ENCODE peak calls at places on chromosome 19, in nine cellular contexts. Y is activated CD4-positive, alpha-beta T cell treated with anti-CD3 and anti-CD28 coated beads for 24 hours; A is stimulated activated CD8-positive, alpha-beta memory T cell treated with anti-CD3 and anti-CD28 coated beads, Interleukin-7, amount 100 ng/mL, for 1 hour; X is substantia nigra; N is NCI-H1092; W is HEK293T; D is GM04504; G is cardiac septum; O is NCI-H774. H is an unnamed sample.

GRCh38 chr19:10289836-10290438 is at the start of gene ICAM5:
- DNase-seq in X (no peak), O (no peak), D (no peak), A (no peak), G (no peak), W (peak; percentile 44), Y (no peak), N (no peak), H (no peak)

GRCh38 chr19:35843676-35844481 is 8.4 kb downstream of the NPHS1 start:
- DNase-seq in N (no peak), O (peak; percentile 60), X (no peak), W (peak; percentile 62), Y (no peak), A (no peak), D (no peak), G (no peak), H (no peak)

GRCh38 chr19:55493650-55494171 is 5.5 kb downstream of the SSC5D start:
- DNase-seq in A (no peak), N (no peak), W (no peak), D (no peak), G (no peak), X (no peak), Y (no peak), O (no peak), H (no peak)

GRCh38 chr19:43444531-43445340 is 20.7 kb downstream of the LYPD3 start:
- DNase-seq in W (no peak), O (no peak), A (no peak), N (no peak), D (no peak), Y (no peak), X (no peak), G (no peak), H (no peak)

GRCh38 chr19:46967578-46968018 is 52.0 kb upstream of the NPAS1 start:
- DNase-seq in W (no peak), A (no peak), X (no peak), Y (no peak), O (no peak), D (no peak), G (peak; percentile 87), N (no peak), H (no peak)

GRCh38 chr19:3382460-3383100 is 16.2 kb downstream of the NFIC start:
- DNase-seq in W (no peak), D (no peak), O (no peak), Y (no peak), X (no peak), A (no peak), N (no peak), G (no peak), H (no peak)

GRCh38 chr19:40284501-40285352 is at the start of gene AKT2:
- DNase-seq in D (no peak), N (peak; percentile 54), O (no peak), Y (peak; percentile 21), W (peak; percentile 76), X (no peak), G (peak; percentile 82), A (peak; percentile 43), H (no peak)

GRCh38 chr19:45498411-45499195 is at the start of gene PPM1N:
- DNase-seq in N (no peak), A (peak; percentile 35), O (no peak), G (no peak), W (no peak), X (no peak), D (no peak), Y (peak; percentile 50), H (no peak)

GRCh38 chr19:57302020-57302465 is 18.2 kb upstream of the ZNF543 start:
- DNase-seq in W (no peak), N (no peak), O (no peak), X (no peak), G (no peak), A (no peak), Y (no peak), D (peak; percentile 89), H (peak; percentile 86)

GRCh38 chr19:54451997-54452396 is 3.0 kb downstream of the LENG8 start:
- DNase-seq in O (no peak), G (no peak), A (no peak), X (no peak), Y (no peak), D (no peak), W (no peak), N (no peak), H (no peak)

GRCh38 chr19:39100500-39101166 is 16.5 kb downstream of the ACP7 start:
- DNase-seq in O (no peak), X (no peak), D (no peak), N (no peak), G (no peak), Y (no peak), W (no peak), A (no peak), H (no peak)

GRCh38 chr19:49643466-49643865 is 1.5 kb downstream of the SCAF1 start:
- DNase-seq in W (no peak), N (no peak), O (no peak), X (no peak), Y (no peak), G (no peak), A (no peak), D (no peak), H (no peak)

GRCh38 chr19:17873661-17874422 is 2.1 kb downstream of the SLC5A5 start:
- DNase-seq in D (no peak), Y (peak; percentile 57), W (peak; percentile 90), G (no peak), N (no peak), X (no peak), A (peak; percentile 36), O (peak; percentile 25), H (no peak)

GRCh38 chr19:3039641-3040077 is 10.6 kb upstream of the TLE2 start:
- DNase-seq in Y (no peak), N (no peak), O (no peak), W (no peak), G (no peak), X (no peak), D (no peak), A (no peak), H (no peak)

GRCh38 chr19:49447485-49448431 is 3.9 kb downstream of the PIH1D1 start:
- DNase-seq in G (no peak), N (no peak), W (no peak), A (no peak), X (no peak), Y (no peak), O (no peak), D (no peak), H (no peak)

GRCh38 chr19:30690935-30691505 is 318.8 kb downstream of the ZNF536 start:
- DNase-seq in G (no peak), O (no peak), N (no peak), D (no peak), Y (no peak), A (no peak), W (no peak), X (no peak), H (no peak)

GRCh38 chr19:17948967-17949930 is 16.4 kb downstream of the CCDC124 start:
- DNase-seq in G (no peak), O (no peak), A (no peak), Y (no peak), N (peak; percentile 52), D (no peak), W (no peak), X (no peak), H (no peak)

GRCh38 chr19:991174-991931 is 7.2 kb downstream of the WDR18 start:
- DNase-seq in O (no peak), W (peak; percentile 88), N (no peak), A (peak; percentile 10), X (no peak), Y (peak; percentile 48), G (no peak), D (no peak), H (no peak)

GRCh38 chr19:16121967-16122366 is 10.3 kb downstream of the RAB8A start:
- DNase-seq in N (no peak), A (no peak), Y (no peak), G (no peak), D (no peak), O (no peak), X (no peak), W (no peak), H (no peak)

GRCh38 chr19:7842661-7843294 is 12.8 kb downstream of the EVI5L start:
- DNase-seq in W (no peak), Y (no peak), X (no peak), D (no peak), G (no peak), O (no peak), A (no peak), N (no peak), H (no peak)

GRCh38 chr19:36378625-36379509 is at the start of gene ZFP14:
- DNase-seq in Y (peak; percentile 88), N (peak; percentile 83), G (peak; percentile 96), W (peak; percentile 98), A (peak; percentile 89), X (peak; percentile 92), D (peak; percentile 83), O (peak; percentile 92), H (peak; percentile 75)

GRCh38 chr19:28943651-28944050 is 269.3 kb downstream of the UQCRFS1 start:
- DNase-seq in A (no peak), G (no peak), Y (no peak), O (no peak), X (no peak), N (no peak), W (no peak), D (no peak), H (no peak)

GRCh38 chr19:44051654-44052402 is at the start of gene ZNF223:
- DNase-seq in W (peak; percentile 91), A (peak; percentile 34), N (peak; percentile 90), O (peak; percentile 98), X (peak; percentile 89), Y (peak; percentile 57), G (peak; percentile 97), D (peak; percentile 88), H (peak; percentile 78)

GRCh38 chr19:30593358-30593757 is 221.2 kb downstream of the ZNF536 start:
- DNase-seq in A (no peak), X (peak; percentile 14), N (no peak), D (no peak), W (no peak), Y (no peak), G (no peak), O (no peak), H (no peak)

GRCh38 chr19:38194061-38194701 is 29.8 kb downstream of the DPF1 start:
- DNase-seq in X (no peak), A (no peak), N (no peak), O (peak; percentile 45), D (no peak), G (no peak), Y (no peak), W (no peak), H (no peak)

GRCh38 chr19:49983645-49984229 is 22.8 kb upstream of the SIGLEC11 start:
- DNase-seq in O (peak; percentile 44), X (peak; percentile 53), G (no peak), A (peak; percentile 74), D (peak; percentile 12), N (peak; percentile 15), Y (peak; percentile 79), W (peak; percentile 72), H (peak; percentile 7)

GRCh38 chr19:30696514-30696913 is 324.3 kb downstream of the ZNF536 start:
- DNase-seq in G (no peak), A (no peak), X (no peak), N (no peak), D (no peak), Y (no peak), W (peak; percentile 60), O (no peak), H (no peak)

GRCh38 chr19:14563989-14564650 is 7.7 kb downstream of the NDUFB7 start:
- DNase-seq in Y (peak; percentile 31), X (no peak), O (no peak), A (peak; percentile 5), D (no peak), G (no peak), W (peak; percentile 92), N (no peak), H (no peak)

GRCh38 chr19:6865849-6866248 is 21.5 kb upstream of the ADGRE1 start:
- DNase-seq in D (no peak), A (no peak), O (no peak), N (no peak), X (no peak), W (no peak), Y (no peak), G (no peak), H (no peak)

GRCh38 chr19:13884726-13885591 is 8.0 kb downstream of the NANOS3 start:
- DNase-seq in G (no peak), N (no peak), W (no peak), Y (no peak), O (no peak), D (no peak), A (no peak), X (no peak), H (no peak)